ENCODE peak calls at places on chromosomes 12 and 14, in nine cellular contexts. J is stimulated activated CD4-positive, alpha-beta T cell treated with anti-CD3 and anti-CD28 coated beads, Interleukin-1b, Interleukin-23, amount 100 ng/mL, for 4 hours; G is B cell; F is MM.1S; L is psoas muscle; T is activated T-helper 1 cell treated with anti-CD3 and anti-CD28 coated beads, Interleukin-2, amount 50 U/mL, for 16 hours; U is CD8-positive, alpha-beta memory T cell; R is coronary artery; S is fibroblast of gingiva. E is an unnamed sample.

GRCh38 chr12:130870442-130871285 is 1.2 kb upstream of the RAN start:
- DNase-seq in J (peak; percentile 41), G (peak; percentile 76), F (peak; percentile 59), L (peak; percentile 82), T (peak; percentile 40), U (peak; percentile 62), R (peak; percentile 86), S (peak; percentile 98), E (peak; percentile 40)

GRCh38 chr14:21476925-21477681 is at the start of the genes RAB2B and TOX4:
- DNase-seq in J (peak; percentile 84), G (peak; percentile 83), F (peak; percentile 91), L (peak; percentile 97), T (peak; percentile 90), U (peak; percentile 98), R (peak; percentile 98), S (peak; percentile 98), E (peak; percentile 88)

GRCh38 chr12:47222960-47223847 is 143.4 kb upstream of the AMIGO2 start:
- DNase-seq in J (no peak), G (no peak), F (no peak), L (no peak), T (no peak), U (no peak), R (no peak), S (no peak), E (no peak)

GRCh38 chr14:28867571-28867970 is 101.0 kb downstream of the FOXG1 start:
- DNase-seq in J (no peak), G (no peak), F (no peak), L (no peak), T (no peak), U (no peak), R (no peak), S (peak; percentile 31), E (no peak)

GRCh38 chr14:95413289-95414215 is 93.8 kb upstream of the CLMN start:
- DNase-seq in J (no peak), G (no peak), F (no peak), L (no peak), T (no peak), U (no peak), R (no peak), S (peak; percentile 26), E (no peak)

GRCh38 chr14:50423529-50423928 is 26.8 kb upstream of the CDKL1 start:
- DNase-seq in J (no peak), G (no peak), F (no peak), L (no peak), T (no peak), U (no peak), R (no peak), S (no peak), E (no peak)

GRCh38 chr12:92928431-92928961 is 599 bp downstream of the EEA1 start:
- DNase-seq in J (peak; percentile 52), G (peak; percentile 55), F (no peak), L (peak; percentile 73), T (no peak), U (no peak), R (peak; percentile 80), S (no peak), E (peak; percentile 15)

GRCh38 chr14:65470404-65470880 is 57.9 kb downstream of the FUT8 start:
- DNase-seq in J (no peak), G (no peak), F (no peak), L (no peak), T (no peak), U (no peak), R (no peak), S (no peak), E (no peak)

GRCh38 chr12:110022980-110023633 is 23.9 kb downstream of the ANKRD13A start:
- DNase-seq in J (no peak), G (no peak), F (no peak), L (no peak), T (no peak), U (no peak), R (no peak), S (peak; percentile 72), E (no peak)

E was measured in T-helper 9 cell.